ENCODE peak calls at places on chromosomes 4 and X, in nine cellular contexts. M, G, T, O, Y, B, P, R and E are unnamed samples. For H3K27me3, the result is how much of the 10 kb centered on the place peaks cover.

GRCh38 chr4:149047368-149047767 is 605.2 kb upstream of the NR3C2 start:
- DNase-seq in M (no peak), G (no peak), T (no peak), O (no peak), Y (no peak), B (no peak), P (no peak), R (no peak), E (no peak)

GRCh38 chrX:130120746-130121504 is 10.6 kb upstream of the ELF4 start:
- DNase-seq in M (peak), G (peak), T (peak), O (peak), Y (no peak), B (peak), P (peak), R (no peak), E (peak)

GRCh38 chr4:61520176-61520575 is 320.1 kb downstream of the ADGRL3 start:
- DNase-seq in M (no peak), G (no peak), T (no peak), O (peak), Y (no peak), B (no peak), P (no peak), R (no peak), E (no peak)

GRCh38 chrX:22520128-22520828 is 247.6 kb downstream of the CBLL2 start:
- DNase-seq in M (no peak), G (no peak), T (no peak), O (no peak), Y (no peak), B (no peak), P (no peak), R (no peak), E (no peak)

GRCh38 chrX:27735914-27736313 is 71.9 kb upstream of the MAGEB10 start:
- DNase-seq in M (no peak), G (no peak), T (no peak), O (no peak), Y (no peak), B (no peak), P (no peak), R (no peak), E (no peak)

GRCh38 chr4:114277690-114278089 is 298.2 kb upstream of the ARSJ start:
- DNase-seq in M (no peak), G (no peak), T (no peak), O (peak), Y (no peak), B (no peak), P (no peak), R (no peak), E (no peak)

GRCh38 chr4:80336582-80336981 is 1.1 kb downstream of the CFAP299 start:
- DNase-seq in M (no peak), G (no peak), T (peak), O (peak), Y (peak), B (no peak), P (peak), R (peak), E (no peak)

GRCh38 chr4:24380953-24381506 is 203.3 kb downstream of the DHX15 start:
- DNase-seq in M (no peak), G (no peak), T (no peak), O (no peak), Y (no peak), B (no peak), P (no peak), R (no peak), E (no peak)

GRCh38 chr4:153113838-153114105 is 90.5 kb upstream of the TRIM2 start:
- DNase-seq in M (no peak), G (no peak), T (no peak), O (no peak), Y (no peak), B (no peak), P (no peak), R (no peak), E (no peak)

GRCh38 chrX:77160301-77160700 is 286.9 kb upstream of the FGF16 start:
- DNase-seq in M (no peak), G (no peak), T (no peak), O (no peak), Y (no peak), B (no peak), P (no peak), R (peak), E (no peak)

GRCh38 chr4:176841730-176842129 is 49.0 kb upstream of the VEGFC start:
- DNase-seq in M (no peak), G (no peak), T (no peak), O (peak), Y (peak), B (no peak), P (no peak), R (no peak), E (no peak)

GRCh38 chr4:42927946-42928345 is 35.4 kb downstream of the GRXCR1 start:
- DNase-seq in M (no peak), G (no peak), T (no peak), O (no peak), Y (no peak), B (no peak), P (no peak), R (no peak), E (no peak)

GRCh38 chr4:184395451-184395917 is 78.9 kb downstream of the IRF2 start:
- DNase-seq in M (no peak), G (peak), T (no peak), O (no peak), Y (no peak), B (no peak), P (no peak), R (no peak), E (no peak)

GRCh38 chr4:2267320-2267811 is 5.5 kb upstream of the MXD4 start:
- DNase-seq in M (no peak), G (no peak), T (no peak), O (no peak), Y (no peak), B (no peak), P (no peak), R (no peak), E (peak)

GRCh38 chr4:90597927-90598326 is 470.7 kb downstream of the CCSER1 start:
- DNase-seq in M (no peak), G (no peak), T (no peak), O (no peak), Y (no peak), B (no peak), P (peak), R (no peak), E (no peak)

GRCh38 chr4:149795256-149795655 is 20.4 kb downstream of the IQCM start:
- DNase-seq in M (peak), G (no peak), T (no peak), O (no peak), Y (no peak), B (no peak), P (no peak), R (no peak), E (no peak)

GRCh38 chrX:39816871-39817731 is 280.7 kb downstream of the BCOR start:
- DNase-seq in M (no peak), G (no peak), T (no peak), O (peak), Y (no peak), B (no peak), P (no peak), R (no peak), E (no peak)

GRCh38 chr4:26802790-26803189 is 57.9 kb upstream of the STIM2 start:
- DNase-seq in M (no peak), G (no peak), T (no peak), O (no peak), Y (no peak), B (no peak), P (no peak), R (peak), E (no peak)

GRCh38 chr4:78205601-78206000 is 148.5 kb downstream of the FRAS1 start:
- DNase-seq in M (no peak), G (no peak), T (no peak), O (no peak), Y (no peak), B (no peak), P (no peak), R (no peak), E (no peak)

GRCh38 chrX:39158801-39159657 is 357.8 kb downstream of the MID1IP1 start:
- DNase-seq in M (no peak), G (peak), T (peak), O (peak), Y (peak), B (peak), P (no peak), R (no peak), E (no peak)

GRCh38 chr4:127828121-127828520 is 46.0 kb downstream of the HSPA4L start:
- DNase-seq in M (no peak), G (no peak), T (no peak), O (no peak), Y (no peak), B (no peak), P (no peak), R (no peak), E (no peak)

GRCh38 chr4:24655971-24656370 is 71.6 kb upstream of the DHX15 start:
- DNase-seq in M (no peak), G (no peak), T (no peak), O (peak), Y (no peak), B (no peak), P (peak), R (no peak), E (no peak)

GRCh38 chr4:140277576-140277975 is 95.9 kb upstream of the SCOC start:
- DNase-seq in M (no peak), G (no peak), T (no peak), O (no peak), Y (no peak), B (no peak), P (no peak), R (no peak), E (no peak)

GRCh38 chrX:28802625-28803024 is 215.4 kb downstream of the IL1RAPL1 start:
- DNase-seq in M (no peak), G (no peak), T (no peak), O (peak), Y (no peak), B (no peak), P (no peak), R (no peak), E (no peak)

GRCh38 chr4:65358914-65359313 is 311.4 kb downstream of the EPHA5 start:
- DNase-seq in M (no peak), G (no peak), T (no peak), O (no peak), Y (no peak), B (no peak), P (no peak), R (no peak), E (no peak)

GRCh38 chr4:78902313-78902712 is 36.9 kb downstream of the PAQR3 start:
- DNase-seq in M (no peak), G (no peak), T (no peak), O (no peak), Y (no peak), B (no peak), P (peak), R (peak), E (no peak)

DNA sequence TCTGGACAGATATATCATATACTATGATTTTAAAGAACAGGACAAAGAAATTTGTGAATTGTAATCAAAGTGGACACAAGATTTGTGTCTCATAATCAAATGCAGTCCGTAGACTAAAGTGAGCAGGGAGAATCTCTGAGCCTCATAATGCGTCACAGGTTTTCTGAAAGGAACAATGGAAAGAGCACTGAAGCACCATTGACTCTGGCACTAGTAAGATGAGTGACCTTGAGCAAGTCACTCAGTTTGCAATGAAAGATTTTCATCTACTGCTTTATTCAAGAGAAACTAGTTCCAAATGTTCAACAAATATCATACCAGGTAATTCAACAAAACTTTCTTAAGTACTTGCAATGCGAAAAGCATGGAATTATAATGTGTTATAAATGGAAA is 315.3 kb downstream of the MAPK10 start:
- DNase-seq in M (no peak), G (no peak), T (no peak), O (no peak), Y (no peak), B (no peak), P (no peak), R (no peak), E (no peak)
- H3K4me3 ChIP-seq in M (no peak), G (no peak), T (no peak), O (no peak), Y (no peak), B (no peak), P (no peak), R (no peak), E (no peak)

GRCh38 chr4:7195138-7195510 is 2.8 kb downstream of the SORCS2 start:
- DNase-seq in M (no peak), G (no peak), T (no peak), O (no peak), Y (no peak), B (peak), P (no peak), R (no peak), E (no peak)
- H3K27me3 ChIP-seq in M (under half), G (under half), T (under half), O (under half), Y (under half), B (under half), P (under half), R (under half), E (under half)

GRCh38 chrX:13855689-13856425 is 39.0 kb upstream of the GPM6B start:
- DNase-seq in M (no peak), G (no peak), T (no peak), O (no peak), Y (no peak), B (no peak), P (no peak), R (no peak), E (no peak)
- H3K4me3 ChIP-seq in M (no peak), G (no peak), T (no peak), O (no peak), Y (no peak), B (no peak), P (no peak), R (no peak), E (no peak)

GRCh38 chr4:39937683-39938268 is 39.9 kb downstream of the PDS5A start:
- DNase-seq in M (no peak), G (no peak), T (no peak), O (no peak), Y (no peak), B (no peak), P (no peak), R (no peak), E (no peak)

GRCh38 chr4:39932776-39933402 is 44.8 kb downstream of the PDS5A start:
- DNase-seq in M (no peak), G (no peak), T (no peak), O (no peak), Y (no peak), B (no peak), P (peak), R (no peak), E (no peak)

GRCh38 chr4:39931441-39931901 is 46.2 kb downstream of the PDS5A start:
- DNase-seq in M (peak), G (no peak), T (no peak), O (no peak), Y (no peak), B (no peak), P (peak), R (no peak), E (no peak)

GRCh38 chr4:39936565-39937418 is 40.9 kb downstream of the PDS5A start:
- DNase-seq in M (no peak), G (no peak), T (no peak), O (no peak), Y (no peak), B (no peak), P (no peak), R (no peak), E (no peak)

DNA sequence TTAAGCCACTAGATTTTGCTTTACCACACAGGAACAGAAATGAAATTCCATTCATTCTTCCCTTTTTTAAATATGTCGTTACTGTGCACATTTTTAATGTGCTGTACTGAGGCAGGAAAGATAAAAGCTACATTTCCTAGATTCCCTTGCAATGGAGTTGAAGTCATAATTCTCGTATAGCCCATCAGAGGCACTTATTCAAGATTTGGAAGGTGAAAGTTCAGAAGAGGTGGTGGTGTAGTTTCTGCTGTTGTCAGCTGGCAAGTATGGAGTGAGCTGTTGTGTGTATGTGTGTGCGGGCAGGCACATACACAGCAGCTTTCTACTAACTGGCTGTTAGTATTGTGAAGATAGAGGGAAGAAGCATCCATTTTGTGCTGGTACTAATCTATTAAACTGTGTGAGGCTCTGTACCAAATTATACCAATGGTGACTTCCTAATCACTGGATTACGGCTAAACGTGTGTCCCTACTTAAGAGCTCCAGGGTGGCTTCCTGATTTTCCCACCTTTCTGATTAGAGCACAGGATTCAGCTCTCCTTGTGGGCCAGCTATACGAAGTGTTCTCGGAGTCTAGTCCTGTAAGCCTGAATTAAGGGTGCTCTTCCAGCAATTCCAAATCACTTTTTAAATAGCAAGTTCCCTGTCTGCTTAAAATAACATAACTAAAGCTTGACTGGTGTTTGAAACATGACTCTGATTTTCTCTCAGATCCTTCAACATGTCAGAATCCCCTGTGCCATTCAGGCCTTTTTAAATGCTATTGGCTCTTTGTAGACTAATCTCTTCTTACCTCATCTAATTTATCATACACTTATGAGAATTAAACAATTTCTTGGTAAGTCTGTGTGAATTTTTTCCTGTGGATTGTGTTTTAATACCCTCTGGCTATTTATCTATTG is 43.8 kb downstream of the PDS5A start:
- DNase-seq in M (no peak), G (no peak), T (no peak), O (peak), Y (no peak), B (no peak), P (peak), R (peak), E (no peak)
- H3K27me3 ChIP-seq in M (under half), G (under half), T (under half), O (under half), Y (under half), B (under half), P (under half), R (under half), E (under half)

DNA sequence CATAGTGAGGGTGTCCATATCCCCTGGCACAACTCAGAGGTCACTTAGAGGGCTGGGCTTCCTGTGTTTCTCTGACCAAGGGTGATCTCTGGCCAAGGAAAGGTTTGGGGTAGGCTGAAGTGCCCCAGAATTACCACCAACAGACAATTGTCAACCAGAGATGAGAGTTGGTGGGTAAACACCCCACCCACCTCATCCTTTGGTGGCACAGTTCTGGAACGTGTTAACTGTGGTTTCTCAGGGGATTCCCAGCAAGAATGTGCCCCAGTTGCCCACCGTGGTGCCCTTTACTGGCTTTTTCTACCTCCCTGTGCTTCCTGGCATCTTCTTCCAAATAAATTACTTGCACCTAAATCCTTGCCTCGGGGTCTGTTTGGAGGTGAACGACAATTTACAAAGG is 17.1 kb downstream of the GRPR start:
- DNase-seq in M (no peak), G (no peak), T (no peak), O (no peak), Y (no peak), B (no peak), P (no peak), R (no peak), E (no peak)
- H3K4me3 ChIP-seq in M (no peak), G (no peak), T (no peak), O (no peak), Y (no peak), B (no peak), P (no peak), R (no peak), E (no peak)

GRCh38 chr4:1050486-1051213 is 39.2 kb downstream of the FGFRL1 start:
- DNase-seq in M (peak), G (peak), T (no peak), O (peak), Y (no peak), B (no peak), P (peak), R (peak), E (no peak)

GRCh38 chr4:1052231-1052671 is 40.8 kb downstream of the FGFRL1 start:
- DNase-seq in M (no peak), G (peak), T (no peak), O (no peak), Y (no peak), B (no peak), P (no peak), R (peak), E (no peak)

GRCh38 chr4:1049591-1049905 is 38.1 kb downstream of the FGFRL1 start:
- DNase-seq in M (peak), G (no peak), T (no peak), O (no peak), Y (no peak), B (no peak), P (no peak), R (no peak), E (no peak)

GRCh38 chr4:1053080-1053661 is 41.7 kb downstream of the FGFRL1 start:
- DNase-seq in M (no peak), G (peak), T (no peak), O (peak), Y (no peak), B (no peak), P (no peak), R (no peak), E (peak)

DNA sequence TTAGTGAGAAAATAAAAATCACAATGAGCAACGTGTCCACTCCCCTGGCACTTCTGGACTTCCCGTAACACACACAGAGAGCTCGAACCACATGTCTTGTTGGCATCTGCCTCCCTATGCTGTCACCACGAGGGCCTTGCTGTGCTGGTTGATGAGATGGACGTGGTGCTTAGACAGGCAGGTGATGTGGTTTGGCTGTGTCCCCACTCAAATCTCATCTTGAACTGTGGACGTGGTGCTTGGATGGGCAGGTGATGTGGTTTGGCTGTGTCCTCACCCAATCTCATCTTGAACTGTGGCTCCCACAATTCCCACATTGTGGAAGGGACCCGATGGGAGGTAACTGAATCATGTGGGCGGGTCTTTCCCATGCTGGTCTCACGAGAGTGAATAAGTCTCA is 40.0 kb downstream of the FGFRL1 start:
- DNase-seq in M (peak), G (peak), T (no peak), O (no peak), Y (no peak), B (no peak), P (no peak), R (no peak), E (no peak)
- H3K27me3 ChIP-seq in M (under half), G (under half), T (under half), O (half or more), Y (half or more), B (under half), P (under half), R (under half), E (under half)